ENCODE peak calls at places on chromosomes 1 and 21, in nine cellular contexts. One of them, this sample, is unnamed.

GRCh38 chr21:33492571-33492970 is 1.1 kb upstream of the DNAJC28 start:
- DNase-seq in HepG2: no peak
- DNase-seq in SK-N-SH: no peak
- DNase-seq in NB4: peak
- DNase-seq in A549: no peak
- DNase-seq in K562: no peak
- DNase-seq in endothelial cell of umbilical vein: no peak
- DNase-seq in WTC11: no peak
- DNase-seq in H1: no peak
- DNase-seq in this sample: no peak

GRCh38 chr1:75616436-75617433 is 5.8 kb upstream of the SLC44A5 start:
- DNase-seq in HepG2: no peak
- DNase-seq in SK-N-SH: no peak
- DNase-seq in NB4: no peak
- DNase-seq in A549: no peak
- DNase-seq in K562: no peak
- DNase-seq in endothelial cell of umbilical vein: peak
- DNase-seq in WTC11: peak
- DNase-seq in H1: peak
- DNase-seq in this sample: no peak

GRCh38 chr1:43293896-43294760 is 6.7 kb upstream of the TIE1 start:
- DNase-seq in HepG2: no peak
- DNase-seq in SK-N-SH: no peak
- DNase-seq in NB4: no peak
- DNase-seq in A549: no peak
- DNase-seq in K562: no peak
- DNase-seq in endothelial cell of umbilical vein: peak
- DNase-seq in WTC11: no peak
- DNase-seq in H1: no peak
- DNase-seq in this sample: no peak

GRCh38 chr1:222767152-222767571 is 30.2 kb downstream of the FAM177B start:
- DNase-seq in HepG2: no peak
- DNase-seq in SK-N-SH: no peak
- DNase-seq in NB4: no peak
- DNase-seq in A549: no peak
- DNase-seq in K562: no peak
- DNase-seq in endothelial cell of umbilical vein: no peak
- DNase-seq in WTC11: no peak
- DNase-seq in H1: no peak
- DNase-seq in this sample: no peak

GRCh38 chr1:76501576-76502219 is 365.6 kb upstream of the ST6GALNAC5 start:
- DNase-seq in HepG2: no peak
- DNase-seq in SK-N-SH: no peak
- DNase-seq in NB4: peak
- DNase-seq in A549: no peak
- DNase-seq in K562: no peak
- DNase-seq in endothelial cell of umbilical vein: no peak
- DNase-seq in WTC11: no peak
- DNase-seq in H1: no peak
- DNase-seq in this sample: no peak

GRCh38 chr1:226401407-226402303 is 6.2 kb downstream of the PARP1 start:
- DNase-seq in HepG2: no peak
- DNase-seq in SK-N-SH: no peak
- DNase-seq in NB4: no peak
- DNase-seq in A549: no peak
- DNase-seq in K562: no peak
- DNase-seq in endothelial cell of umbilical vein: no peak
- DNase-seq in WTC11: no peak
- DNase-seq in H1: no peak
- DNase-seq in this sample: no peak

GRCh38 chr1:115977481-115978258 is 1.4 kb downstream of the SLC22A15 start:
- DNase-seq in HepG2: peak
- DNase-seq in SK-N-SH: no peak
- DNase-seq in NB4: peak
- DNase-seq in A549: peak
- DNase-seq in K562: no peak
- DNase-seq in endothelial cell of umbilical vein: no peak
- DNase-seq in WTC11: no peak
- DNase-seq in H1: no peak
- DNase-seq in this sample: peak

GRCh38 chr1:32228771-32229170 is 6.6 kb downstream of the EIF3I start:
- DNase-seq in HepG2: no peak
- DNase-seq in SK-N-SH: no peak
- DNase-seq in NB4: no peak
- DNase-seq in A549: no peak
- DNase-seq in K562: no peak
- DNase-seq in endothelial cell of umbilical vein: no peak
- DNase-seq in WTC11: no peak
- DNase-seq in H1: no peak
- DNase-seq in this sample: no peak

GRCh38 chr1:23984417-23985186 is 4.5 kb upstream of the SRSF10 start:
- DNase-seq in HepG2: peak
- DNase-seq in SK-N-SH: peak
- DNase-seq in NB4: no peak
- DNase-seq in A549: peak
- DNase-seq in K562: no peak
- DNase-seq in endothelial cell of umbilical vein: peak
- DNase-seq in WTC11: no peak
- DNase-seq in H1: no peak
- DNase-seq in this sample: no peak

GRCh38 chr1:41235893-41236292 is 6.2 kb downstream of the SCMH1 start:
- DNase-seq in HepG2: no peak
- DNase-seq in SK-N-SH: no peak
- DNase-seq in NB4: no peak
- DNase-seq in A549: no peak
- DNase-seq in K562: no peak
- DNase-seq in endothelial cell of umbilical vein: no peak
- DNase-seq in WTC11: no peak
- DNase-seq in H1: no peak
- DNase-seq in this sample: no peak

GRCh38 chr1:41239988-41240610 is 2.0 kb downstream of the SCMH1 start:
- DNase-seq in HepG2: peak
- DNase-seq in SK-N-SH: no peak
- DNase-seq in NB4: peak
- DNase-seq in A549: peak
- DNase-seq in K562: no peak
- DNase-seq in endothelial cell of umbilical vein: peak
- DNase-seq in WTC11: no peak
- DNase-seq in H1: no peak
- DNase-seq in this sample: no peak

GRCh38 chr1:41233708-41234107 is 8.4 kb downstream of the SCMH1 start:
- DNase-seq in HepG2: no peak
- DNase-seq in SK-N-SH: no peak
- DNase-seq in NB4: no peak
- DNase-seq in A549: no peak
- DNase-seq in K562: no peak
- DNase-seq in endothelial cell of umbilical vein: no peak
- DNase-seq in WTC11: no peak
- DNase-seq in H1: no peak
- DNase-seq in this sample: no peak

GRCh38 chr1:41238311-41239094 is 3.6 kb downstream of the SCMH1 start:
- DNase-seq in HepG2: peak
- DNase-seq in SK-N-SH: no peak
- DNase-seq in NB4: no peak
- DNase-seq in A549: peak
- DNase-seq in K562: peak
- DNase-seq in endothelial cell of umbilical vein: peak
- DNase-seq in WTC11: no peak
- DNase-seq in H1: no peak
- DNase-seq in this sample: no peak

GRCh38 chr1:41236781-41237180 is 5.3 kb downstream of the SCMH1 start:
- DNase-seq in HepG2: no peak
- DNase-seq in SK-N-SH: no peak
- DNase-seq in NB4: no peak
- DNase-seq in A549: no peak
- DNase-seq in K562: no peak
- DNase-seq in endothelial cell of umbilical vein: no peak
- DNase-seq in WTC11: no peak
- DNase-seq in H1: no peak
- DNase-seq in this sample: no peak
- TF ChIP-seq MAX in HepG2: no peak
- TF ChIP-seq MAX in SK-N-SH: no peak
- TF ChIP-seq MAX in NB4: no peak
- TF ChIP-seq MAX in A549: no peak
- TF ChIP-seq MAX in K562: no peak
- TF ChIP-seq MAX in endothelial cell of umbilical vein: no peak
- TF ChIP-seq MAX in WTC11: no peak
- TF ChIP-seq MAX in H1: no peak
- TF ChIP-seq MAX in this sample: no peak

DNA sequence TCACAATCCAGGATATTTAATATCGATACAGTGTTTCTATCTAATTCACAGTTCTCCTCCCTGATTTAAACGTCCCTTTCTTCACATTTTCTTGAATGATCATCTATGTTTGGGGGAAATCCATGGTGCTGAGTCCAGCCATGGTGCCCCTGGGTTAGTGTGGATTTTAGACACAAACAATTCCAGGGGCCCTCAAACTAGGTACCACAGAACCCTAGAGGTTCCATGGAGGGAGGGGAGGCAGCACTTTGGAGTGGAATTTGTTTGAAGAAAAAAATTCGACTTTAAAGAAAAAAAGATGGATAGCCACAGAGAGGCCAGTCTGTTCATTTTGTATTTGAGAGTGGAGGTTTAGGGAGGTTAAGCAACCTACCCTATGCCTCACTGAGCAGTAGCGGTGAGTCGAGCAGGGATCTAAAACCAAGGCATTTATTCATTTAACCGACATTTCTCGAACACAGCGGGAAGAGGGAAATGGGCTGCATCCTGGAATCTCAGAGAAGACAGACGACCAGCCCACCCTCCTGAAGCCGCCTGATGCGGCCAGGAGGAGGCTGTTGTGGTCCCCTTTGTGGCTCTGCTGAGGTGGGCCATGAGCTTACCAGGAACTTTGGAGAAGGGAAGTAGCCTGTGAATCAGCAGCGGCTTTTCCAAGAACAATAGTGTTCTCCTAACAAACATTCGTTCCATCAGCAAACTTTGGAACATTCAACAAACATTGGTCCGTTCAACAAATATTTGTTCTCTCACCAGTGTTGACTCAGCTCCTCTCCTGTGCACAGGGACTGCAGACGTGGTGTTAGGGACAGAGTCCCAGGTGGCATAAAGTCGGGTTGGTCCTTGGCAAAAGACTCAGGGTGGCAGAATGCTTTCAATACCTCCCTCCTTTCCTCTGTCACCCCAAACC is 103.5 kb upstream of the ZBTB40 start:
- DNase-seq in HepG2: peak
- DNase-seq in SK-N-SH: no peak
- DNase-seq in NB4: no peak
- DNase-seq in A549: peak
- DNase-seq in K562: no peak
- DNase-seq in endothelial cell of umbilical vein: peak
- DNase-seq in WTC11: no peak
- DNase-seq in H1: no peak
- DNase-seq in this sample: no peak
- TF ChIP-seq MAX in HepG2: peak
- TF ChIP-seq MAX in SK-N-SH: no peak
- TF ChIP-seq MAX in NB4: no peak
- TF ChIP-seq MAX in A549: no peak
- TF ChIP-seq MAX in K562: no peak
- TF ChIP-seq MAX in endothelial cell of umbilical vein: no peak
- TF ChIP-seq MAX in WTC11: no peak
- TF ChIP-seq MAX in H1: no peak
- TF ChIP-seq MAX in this sample: no peak

GRCh38 chr21:32135401-32136363 is 143.2 kb downstream of the MIS18A start:
- DNase-seq in HepG2: no peak
- DNase-seq in SK-N-SH: peak
- DNase-seq in NB4: no peak
- DNase-seq in A549: no peak
- DNase-seq in K562: no peak
- DNase-seq in endothelial cell of umbilical vein: no peak
- DNase-seq in WTC11: no peak
- DNase-seq in H1: peak
- DNase-seq in this sample: no peak

GRCh38 chr21:32137266-32137665 is 141.6 kb downstream of the MIS18A start:
- DNase-seq in HepG2: no peak
- DNase-seq in SK-N-SH: no peak
- DNase-seq in NB4: no peak
- DNase-seq in A549: no peak
- DNase-seq in K562: no peak
- DNase-seq in endothelial cell of umbilical vein: no peak
- DNase-seq in WTC11: no peak
- DNase-seq in H1: peak
- DNase-seq in this sample: no peak

GRCh38 chr21:32138658-32139057 is 140.2 kb downstream of the MIS18A start:
- DNase-seq in HepG2: no peak
- DNase-seq in SK-N-SH: no peak
- DNase-seq in NB4: no peak
- DNase-seq in A549: no peak
- DNase-seq in K562: no peak
- DNase-seq in endothelial cell of umbilical vein: no peak
- DNase-seq in WTC11: no peak
- DNase-seq in H1: no peak
- DNase-seq in this sample: no peak

GRCh38 chr21:32134441-32135159 is 144.2 kb downstream of the MIS18A start:
- DNase-seq in HepG2: no peak
- DNase-seq in SK-N-SH: no peak
- DNase-seq in NB4: peak
- DNase-seq in A549: no peak
- DNase-seq in K562: no peak
- DNase-seq in endothelial cell of umbilical vein: no peak
- DNase-seq in WTC11: no peak
- DNase-seq in H1: peak
- DNase-seq in this sample: no peak

DNA sequence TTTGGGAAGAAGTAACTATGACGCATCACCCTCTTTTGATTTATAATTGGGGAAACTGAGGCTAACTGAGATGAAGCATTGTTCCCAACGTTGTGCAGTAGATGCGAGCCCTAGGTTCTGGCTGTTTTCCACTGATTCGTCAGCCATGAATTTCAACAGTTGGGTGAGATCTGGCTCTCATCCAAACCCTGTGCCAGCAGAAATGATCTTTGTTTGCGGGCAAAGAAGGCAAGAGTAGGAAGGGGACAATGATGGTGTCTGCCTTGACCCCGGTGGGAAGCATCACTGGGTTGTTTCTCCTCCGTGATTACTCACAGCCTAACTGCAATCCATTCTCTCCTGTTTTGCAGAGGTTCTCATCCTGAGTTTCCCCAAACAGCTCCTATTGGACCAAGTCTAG is 142.3 kb downstream of the MIS18A start:
- DNase-seq in HepG2: no peak
- DNase-seq in SK-N-SH: no peak
- DNase-seq in NB4: no peak
- DNase-seq in A549: no peak
- DNase-seq in K562: no peak
- DNase-seq in endothelial cell of umbilical vein: no peak
- DNase-seq in WTC11: no peak
- DNase-seq in H1: no peak
- DNase-seq in this sample: no peak
- TF ChIP-seq MAX in HepG2: no peak
- TF ChIP-seq MAX in SK-N-SH: no peak
- TF ChIP-seq MAX in NB4: no peak
- TF ChIP-seq MAX in A549: no peak
- TF ChIP-seq MAX in K562: no peak
- TF ChIP-seq MAX in endothelial cell of umbilical vein: no peak
- TF ChIP-seq MAX in WTC11: no peak
- TF ChIP-seq MAX in H1: no peak
- TF ChIP-seq MAX in this sample: no peak

DNA sequence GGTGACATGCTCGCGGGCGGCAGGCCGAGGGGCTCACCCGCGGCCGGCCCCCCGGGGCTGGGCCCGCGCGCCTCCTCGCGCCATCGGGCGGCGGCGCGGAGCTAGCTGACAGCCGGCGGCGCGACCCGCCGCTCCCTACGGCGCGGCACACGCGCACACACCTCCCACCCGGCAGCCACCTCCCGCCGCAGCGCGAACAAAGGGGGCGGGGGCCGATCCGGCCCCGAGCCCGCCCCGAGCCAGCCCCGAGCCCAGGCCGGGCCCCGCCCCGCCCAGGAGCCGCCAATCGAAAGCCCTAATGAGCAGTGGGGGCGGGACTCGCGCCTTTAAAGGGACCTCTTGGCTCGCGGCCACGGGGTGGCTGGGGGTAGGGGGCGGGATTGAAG is at the start of gene KIF21B:
- DNase-seq in HepG2: peak
- DNase-seq in SK-N-SH: peak
- DNase-seq in NB4: peak
- DNase-seq in A549: peak
- DNase-seq in K562: peak
- DNase-seq in endothelial cell of umbilical vein: peak
- DNase-seq in WTC11: peak
- DNase-seq in H1: peak
- DNase-seq in this sample: no peak
- TF ChIP-seq MAX in HepG2: peak
- TF ChIP-seq MAX in SK-N-SH: no peak
- TF ChIP-seq MAX in NB4: peak
- TF ChIP-seq MAX in A549: no peak
- TF ChIP-seq MAX in K562: no peak
- TF ChIP-seq MAX in endothelial cell of umbilical vein: no peak
- TF ChIP-seq MAX in WTC11: no peak
- TF ChIP-seq MAX in H1: peak
- TF ChIP-seq MAX in this sample: peak

This sample was measured in HCT116.